ENCODE peak calls at places on chromosomes 1 and 21, in four cellular contexts. E is kidney epithelial cell, D is OCI-LY7, L is stomach. K is an unnamed sample.

GRCh38 chr1:162275622-162276175 is 101.0 kb downstream of the SPATA46 start:
- DNase-seq in E (no peak), D (no peak), L (no peak), K (no peak)

GRCh38 chr1:63935148-63935547 is 161.3 kb downstream of the ROR1 start:
- DNase-seq in E (no peak), D (no peak), L (peak; percentile 49), K (no peak)

GRCh38 chr21:31780944-31781343 is 49.0 kb upstream of the SCAF4 start:
- DNase-seq in E (no peak), D (peak; percentile 67), L (no peak), K (no peak)

GRCh38 chr1:206909167-206909882 is 12.1 kb downstream of the IL24 start:
- DNase-seq in E (no peak), D (no peak), L (peak; percentile 96), K (peak; percentile 46)

GRCh38 chr1:151807131-151807530 is 1.9 kb upstream of the LINGO4 start:
- DNase-seq in E (no peak), D (no peak), L (no peak), K (no peak)

GRCh38 chr1:58399176-58399575 is 147.3 kb downstream of the OMA1 start:
- DNase-seq in E (no peak), D (no peak), L (no peak), K (no peak)

GRCh38 chr1:115545791-115546733 is 95.7 kb upstream of the VANGL1 start:
- DNase-seq in E (peak; percentile 93), D (no peak), L (peak; percentile 40), K (no peak)

GRCh38 chr1:83029916-83030315 is 969.0 kb downstream of the TTLL7 start:
- DNase-seq in E (no peak), D (no peak), L (no peak), K (no peak)

GRCh38 chr1:226466301-226466700 is 58.4 kb upstream of the PARP1 start:
- DNase-seq in E (no peak), D (no peak), L (no peak), K (no peak)

GRCh38 chr1:8886589-8886988 is 8.1 kb upstream of the ENO1 start:
- DNase-seq in E (no peak), D (no peak), L (no peak), K (no peak)

GRCh38 chr1:227459326-227459841 is 104.0 kb upstream of the ZNF678 start:
- DNase-seq in E (no peak), D (no peak), L (no peak), K (no peak)

GRCh38 chr1:72009170-72009569 is 273.2 kb downstream of the NEGR1 start:
- DNase-seq in E (no peak), D (no peak), L (no peak), K (no peak)
- TF ChIP-seq CTCF in E (no peak), D (no peak), L (no peak), K (no peak)

DNA sequence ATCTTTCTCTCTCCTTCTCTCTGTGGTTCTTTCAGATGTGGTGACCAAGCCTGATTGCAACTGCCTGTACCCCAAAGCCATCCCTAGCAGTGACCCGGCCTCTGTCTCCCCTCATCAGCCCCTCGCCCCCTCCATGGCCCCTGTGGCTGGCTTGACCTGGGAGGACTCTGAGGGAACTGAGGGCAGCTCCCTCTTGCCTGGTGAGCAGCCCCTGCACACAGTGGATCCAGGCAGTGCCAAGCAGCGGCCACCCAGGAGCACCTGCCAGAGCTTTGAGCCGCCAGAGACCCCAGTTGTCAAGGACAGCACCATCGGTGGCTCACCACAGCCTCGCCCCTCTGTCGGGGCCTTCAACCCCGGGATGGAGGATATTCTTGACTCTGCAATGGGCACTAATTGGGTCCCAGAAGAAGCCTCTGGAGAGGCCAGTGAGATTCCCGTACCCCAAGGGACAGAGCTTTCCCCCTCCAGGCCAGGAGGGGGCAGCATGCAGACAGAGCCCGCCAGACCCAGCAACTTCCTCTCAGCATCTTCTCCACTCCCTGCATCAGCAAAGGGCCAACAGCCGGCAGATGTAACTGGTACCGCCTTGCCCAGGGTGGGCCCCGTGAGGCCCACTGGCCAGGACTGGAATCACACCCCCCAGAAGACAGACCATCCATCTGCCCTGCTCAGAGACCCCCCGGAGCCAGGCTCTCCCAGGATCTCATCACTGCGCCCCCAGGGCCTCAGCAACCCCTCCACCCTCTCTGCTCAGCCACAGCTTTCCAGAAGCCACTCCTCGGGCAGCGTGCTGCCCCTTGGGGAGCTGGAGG is 12.7 kb downstream of the CSF1 start:
- DNase-seq in E (no peak), D (peak; percentile 13), L (no peak), K (no peak)
- TF ChIP-seq CTCF in E (peak; percentile 29), D (peak; percentile 70), L (peak; percentile 56), K (peak; percentile 48)

GRCh38 chr1:198492872-198493271 is 47.6 kb downstream of the ATP6V1G3 start:
- DNase-seq in E (no peak), D (no peak), L (no peak), K (no peak)
- TF ChIP-seq CTCF in E (no peak), D (no peak), L (no peak), K (no peak)

GRCh38 chr1:183471748-183472487 is 381 bp upstream of the SMG7 start:
- DNase-seq in E (peak; percentile 89), D (peak; percentile 94), L (peak; percentile 94), K (peak; percentile 93)
- TF ChIP-seq CTCF in E (peak; percentile 10), D (no peak), L (no peak), K (peak; percentile 9)